ENCODE peak calls at places on chromosomes 3 and 15, in seven cellular contexts. X, V, A, B, C, D and Q are unnamed samples. For H3K36me3, the result is how much of the 10 kb centered on the place peaks cover.

GRCh38 chr15:90046846-90047481 is 45.8 kb downstream of the ZNF710 start:
- DNase-seq in X (no peak), V (no peak), A (no peak), B (no peak), C (no peak), D (peak), Q (no peak)

GRCh38 chr3:12471228-12471627 is 13.1 kb upstream of the TSEN2 start:
- DNase-seq in X (no peak), V (no peak), A (no peak), B (peak), C (peak), D (peak), Q (no peak)

GRCh38 chr3:150158974-150159625 is 188.4 kb upstream of the PFN2 start:
- DNase-seq in X (no peak), V (no peak), A (no peak), B (no peak), C (no peak), D (no peak), Q (no peak)

GRCh38 chr3:6468589-6468988 is 392.3 kb upstream of the GRM7 start:
- DNase-seq in X (no peak), V (no peak), A (no peak), B (no peak), C (no peak), D (no peak), Q (no peak)

GRCh38 chr3:78899846-78900245 is 868.0 kb downstream of the ROBO1 start:
- DNase-seq in X (no peak), V (no peak), A (no peak), B (peak), C (no peak), D (no peak), Q (no peak)

GRCh38 chr15:32222716-32223115 is 180.4 kb downstream of the GOLGA8K start:
- DNase-seq in X (no peak), V (no peak), A (no peak), B (no peak), C (no peak), D (no peak), Q (no peak)

GRCh38 chr3:125632597-125632996 is 37.3 kb upstream of the OSBPL11 start:
- DNase-seq in X (no peak), V (no peak), A (no peak), B (no peak), C (no peak), D (no peak), Q (no peak)

GRCh38 chr3:127690823-127691452 is 18.2 kb downstream of the ABTB1 start:
- DNase-seq in X (peak), V (no peak), A (peak), B (peak), C (peak), D (no peak), Q (no peak)

GRCh38 chr3:69033470-69033869 is 18.7 kb downstream of the TMF1 start:
- DNase-seq in X (no peak), V (no peak), A (no peak), B (no peak), C (no peak), D (no peak), Q (no peak)

GRCh38 chr15:99476413-99477222 is 89.2 kb upstream of the MEF2A start:
- DNase-seq in X (peak), V (peak), A (no peak), B (no peak), C (no peak), D (peak), Q (peak)

GRCh38 chr3:52073490-52073889 is 17.1 kb upstream of the DUSP7 start:
- DNase-seq in X (no peak), V (no peak), A (no peak), B (no peak), C (no peak), D (no peak), Q (no peak)

GRCh38 chr3:60269377-60269776 is 981.9 kb downstream of the FHIT start:
- DNase-seq in X (no peak), V (no peak), A (no peak), B (no peak), C (no peak), D (no peak), Q (no peak)

GRCh38 chr3:98731720-98732238 is 31.4 kb upstream of the ST3GAL6 start:
- DNase-seq in X (no peak), V (no peak), A (no peak), B (no peak), C (no peak), D (no peak), Q (no peak)

GRCh38 chr3:17088602-17089313 is 204.0 kb downstream of the PLCL2 start:
- DNase-seq in X (no peak), V (no peak), A (no peak), B (no peak), C (no peak), D (no peak), Q (no peak)

DNA sequence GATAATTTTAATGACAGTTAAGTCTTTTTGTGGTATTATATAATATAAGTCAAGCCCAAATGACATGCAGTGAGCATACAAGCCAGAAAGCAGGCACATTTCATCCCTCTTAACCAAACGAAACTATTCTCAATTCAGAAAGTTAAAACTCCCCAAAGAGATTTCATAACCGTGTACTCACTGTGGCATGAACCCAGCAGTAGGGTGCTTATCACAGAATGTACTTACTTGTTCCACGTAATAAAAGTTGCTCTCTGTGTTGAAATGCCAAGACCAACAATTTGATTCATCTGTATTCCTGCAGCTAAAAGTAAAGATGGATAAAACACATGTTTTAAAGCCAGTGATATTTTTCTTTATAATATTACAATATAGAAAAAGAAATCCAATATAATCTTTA is 12.1 kb downstream of the GK5 start:
- DNase-seq in X (no peak), V (no peak), A (no peak), B (no peak), C (no peak), D (no peak), Q (no peak)
- H3K4me3 ChIP-seq in X (no peak), V (no peak), A (no peak), B (no peak), C (no peak), D (no peak), Q (no peak)

GRCh38 chr15:28021281-28022039 is 77.7 kb downstream of the OCA2 start:
- DNase-seq in X (no peak), V (no peak), A (peak), B (peak), C (peak), D (peak), Q (no peak)
- TF ChIP-seq CTCF in X (peak), V (no peak), A (no peak), B (peak), C (peak), D (peak), Q (no peak)

DNA sequence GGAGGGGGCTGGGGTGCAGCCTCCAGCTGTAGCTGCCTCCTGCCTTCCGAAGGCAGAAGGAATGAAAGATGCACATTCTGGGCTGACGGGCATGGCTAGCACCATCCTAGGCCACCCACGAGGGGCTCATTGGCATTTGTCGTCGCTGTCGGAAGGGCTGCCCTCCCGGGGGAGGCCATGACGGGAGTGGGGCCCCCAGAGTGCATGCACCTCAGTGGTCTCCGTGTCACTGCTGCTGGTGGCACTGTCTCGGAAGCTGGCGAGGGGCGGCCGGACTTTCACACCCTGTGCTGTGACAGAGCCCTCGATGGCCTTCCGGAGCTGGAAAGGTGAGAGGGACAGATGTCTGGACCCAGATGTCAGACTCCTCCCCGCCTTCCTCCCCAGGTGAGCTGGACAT is 9.1 kb downstream of the FAM131A start:
- DNase-seq in X (no peak), V (no peak), A (no peak), B (no peak), C (no peak), D (no peak), Q (no peak)
- H3K36me3 ChIP-seq in X (under half), V (under half), A (under half), B (under half), C (under half), D (under half), Q (under half)

GRCh38 chr3:147407107-147407494 is 758 bp upstream of the ZIC4 start:
- DNase-seq in X (no peak), V (peak), A (no peak), B (peak), C (no peak), D (no peak), Q (no peak)
- H3K4me3 ChIP-seq in X (no peak), V (no peak), A (no peak), B (peak), C (no peak), D (no peak), Q (no peak)

GRCh38 chr15:78316211-78317077 is 17.0 kb upstream of the SKIC8 start:
- DNase-seq in X (no peak), V (no peak), A (no peak), B (peak), C (no peak), D (peak), Q (no peak)

GRCh38 chr15:78314181-78314581 is 14.8 kb upstream of the SKIC8 start:
- DNase-seq in X (no peak), V (no peak), A (no peak), B (no peak), C (no peak), D (no peak), Q (no peak)

GRCh38 chr15:78313383-78313782 is 14.0 kb upstream of the SKIC8 start:
- DNase-seq in X (no peak), V (no peak), A (no peak), B (no peak), C (no peak), D (no peak), Q (no peak)

GRCh38 chr15:78317145-78317836 is 17.9 kb upstream of the SKIC8 start:
- DNase-seq in X (no peak), V (no peak), A (no peak), B (no peak), C (no peak), D (peak), Q (no peak)

DNA sequence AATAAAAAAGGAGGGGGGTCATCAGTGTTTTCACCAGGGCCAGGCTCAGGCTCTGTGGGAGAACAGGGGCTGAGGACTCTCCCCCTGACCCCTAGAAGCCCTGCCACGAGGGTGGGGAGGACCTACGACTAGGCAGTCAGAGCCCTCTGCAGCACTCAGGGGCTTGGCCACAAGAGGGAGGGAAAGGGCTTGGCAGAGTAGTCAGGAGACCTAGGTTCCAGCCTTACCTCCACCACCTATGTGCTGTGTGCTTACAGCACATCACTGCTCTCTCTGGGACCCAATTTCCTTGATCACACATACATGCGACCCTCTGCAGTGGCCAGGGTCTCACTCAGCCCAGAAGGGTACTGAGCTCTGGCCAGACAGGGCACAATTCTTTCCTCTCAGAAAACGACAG is 16.3 kb upstream of the SKIC8 start:
- DNase-seq in X (no peak), V (no peak), A (no peak), B (peak), C (no peak), D (peak), Q (no peak)
- TF ChIP-seq CTCF in X (no peak), V (no peak), A (no peak), B (peak), C (peak), D (peak), Q (peak)

GRCh38 chr3:48678056-48678455 is 7.7 kb downstream of the NCKIPSD start:
- DNase-seq in X (no peak), V (no peak), A (no peak), B (no peak), C (no peak), D (no peak), Q (no peak)
- H3K36me3 ChIP-seq in X (under half), V (under half), A (under half), B (under half), C (under half), D (under half), Q (under half)